ENCODE peak calls at places on chromosomes 11 and 22, in four cellular contexts. O is cardiac fibroblast; E is CD4-positive, CD25-positive, alpha-beta regulatory T cell; A is NB4. V is an unnamed sample.

GRCh38 chr11:38448284-38448683 is 1850.2 kb upstream of the RAG2 start:
- DNase-seq in O (peak; percentile 48), E (no peak), A (no peak), V (peak; percentile 10)

GRCh38 chr11:65489706-65490310 is 9.0 kb upstream of the MALAT1 start:
- DNase-seq in O (peak; percentile 42), E (no peak), A (no peak), V (peak; percentile 54)

GRCh38 chr11:65588199-65589054 is 7.2 kb downstream of the KCNK7 start:
- DNase-seq in O (peak; percentile 62), E (peak; percentile 62), A (peak; percentile 81), V (peak; percentile 48)

GRCh38 chr22:25896098-25896497 is 154.1 kb downstream of the MYO18B start:
- DNase-seq in O (no peak), E (no peak), A (no peak), V (no peak)

GRCh38 chr22:45997077-45997774 is 20.3 kb upstream of the WNT7B start:
- DNase-seq in O (peak; percentile 98), E (no peak), A (peak; percentile 91), V (peak; percentile 99)

GRCh38 chr11:6927030-6927617 is 898 bp downstream of the ZNF215 start:
- DNase-seq in O (no peak), E (no peak), A (no peak), V (no peak)

GRCh38 chr11:7638710-7639642 is 34.3 kb downstream of the CYB5R2 start:
- DNase-seq in O (no peak), E (no peak), A (no peak), V (no peak)

GRCh38 chr11:120908521-120909181 is 115.3 kb upstream of the TBCEL start:
- DNase-seq in O (no peak), E (no peak), A (peak; percentile 97), V (no peak)

GRCh38 chr11:24496728-24497396 is at the start of gene LUZP2:
- DNase-seq in O (peak; percentile 18), E (no peak), A (no peak), V (no peak)

DNA sequence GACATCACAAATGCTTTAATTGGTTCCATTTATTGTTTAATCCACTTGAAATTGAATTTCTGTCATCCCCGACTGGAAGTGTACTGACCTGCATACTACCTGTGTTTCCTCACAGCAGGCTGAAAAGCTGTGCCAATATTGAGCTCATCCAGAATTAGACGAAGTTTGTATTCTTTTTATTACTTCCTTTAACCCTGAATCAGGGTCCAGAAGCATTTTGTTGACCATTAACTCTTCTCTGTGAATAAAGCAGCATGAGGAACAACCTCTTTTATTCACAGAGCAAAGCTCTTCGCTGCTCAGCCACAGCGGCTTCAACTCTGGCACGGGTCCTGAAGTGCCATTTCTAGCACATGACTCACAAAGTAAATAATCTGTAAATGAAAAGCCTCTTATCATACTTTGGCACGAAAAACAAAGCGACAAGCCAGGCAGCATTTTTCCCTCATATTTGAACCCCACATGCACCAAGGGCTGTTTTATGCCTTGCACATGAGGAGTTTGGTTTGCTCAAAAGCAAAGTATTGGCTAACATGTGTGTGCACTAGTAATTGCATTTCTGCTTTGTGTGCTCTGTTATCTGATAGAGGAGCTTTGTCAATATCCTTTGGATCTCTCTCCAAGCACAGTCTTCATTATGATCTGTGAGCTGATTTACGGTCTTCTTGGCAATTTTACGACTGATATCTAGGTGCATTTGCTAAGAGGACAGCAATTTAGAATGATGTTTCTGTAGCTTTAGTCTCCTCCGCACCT is 33.0 kb upstream of the APOBEC3A start:
- DNase-seq in O (peak; percentile 82), E (no peak), A (no peak), V (peak; percentile 79)
- H3K4me3 ChIP-seq in O (no peak overlapping the region), E (no peak overlapping the region), A (no peak overlapping the region), V (peak overlapping the region; percentile 3)

DNA sequence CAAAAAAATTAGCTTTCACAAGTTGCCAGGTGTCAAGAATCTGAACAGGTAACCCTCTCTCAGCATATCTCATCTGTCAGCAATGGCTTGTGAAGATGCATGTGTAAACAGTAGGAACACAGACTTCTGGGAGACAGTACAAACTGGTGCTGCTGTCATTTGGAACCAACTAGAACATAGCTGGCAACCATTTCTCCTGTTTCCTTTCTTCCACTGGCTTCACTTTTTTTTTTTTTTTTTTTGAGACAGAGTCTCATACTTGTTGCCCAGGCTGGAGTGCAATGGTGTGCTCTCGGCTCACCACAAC is 2.1 kb upstream of the PIK3C2A start:
- DNase-seq in O (no peak), E (no peak), A (no peak), V (no peak)
- H3K4me3 ChIP-seq in O (peak overlapping the region; percentile 10), E (no peak overlapping the region), A (no peak overlapping the region), V (no peak overlapping the region)

DNA sequence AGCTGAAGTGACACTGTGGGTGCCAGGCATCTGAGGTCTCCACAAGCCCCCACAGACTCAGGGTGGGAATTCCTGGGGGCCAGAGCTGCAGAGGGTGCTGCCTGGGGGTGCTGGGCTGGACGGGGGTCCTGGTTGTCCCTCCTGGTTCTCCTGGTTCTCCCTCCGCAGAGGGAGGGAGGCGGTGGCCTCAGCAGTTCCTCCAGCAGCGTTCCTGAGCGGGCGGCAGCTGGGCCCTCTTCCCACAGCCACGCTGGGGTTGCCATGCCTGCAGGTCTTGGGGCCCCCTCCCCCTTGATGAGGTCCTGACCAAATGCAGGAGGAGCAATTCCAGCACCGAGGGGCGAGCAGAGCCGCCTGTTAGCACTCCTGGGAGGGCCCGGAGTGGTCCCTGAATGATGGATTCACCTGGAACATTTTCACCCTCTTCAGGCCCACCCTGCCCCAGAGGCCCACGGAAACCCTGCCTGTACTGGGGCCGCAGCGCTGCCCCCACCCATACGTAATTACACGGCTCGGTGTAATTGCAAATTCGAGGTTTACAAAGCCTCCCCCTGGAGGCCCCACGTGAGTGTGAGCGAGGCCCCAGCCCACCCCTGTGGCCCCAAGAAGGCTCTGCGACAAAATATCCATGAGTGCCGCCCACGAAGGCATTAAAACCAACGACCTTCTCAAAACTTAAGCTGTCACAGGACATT is 635 bp downstream of the C11orf21 start:
- DNase-seq in O (no peak), E (no peak), A (peak; percentile 78), V (no peak)
- H3K4me3 ChIP-seq in O (no peak overlapping the region), E (peak overlapping the region; percentile 81), A (peak overlapping the region; percentile 79), V (no peak overlapping the region)

DNA sequence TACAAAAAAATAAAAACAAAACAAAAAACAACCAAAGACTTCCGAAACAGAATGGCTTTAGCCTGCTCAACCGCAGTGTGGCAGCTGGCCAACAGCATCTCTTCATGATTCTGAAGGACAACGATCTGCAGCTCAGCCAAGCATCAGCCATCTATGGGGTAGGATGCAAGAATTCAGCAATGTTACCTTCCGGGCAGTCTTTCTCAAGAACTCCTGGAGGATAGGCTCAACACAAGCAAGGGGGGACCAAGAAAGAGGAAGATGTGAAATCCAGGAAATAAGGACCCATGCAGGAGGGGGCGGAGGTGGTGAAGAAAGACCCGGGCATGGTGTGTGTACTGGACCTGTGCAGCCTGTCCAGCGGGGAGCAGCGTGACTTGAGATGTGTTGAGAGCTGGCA is 3.5 kb upstream of the TSPO start:
- DNase-seq in O (no peak), E (no peak), A (peak; percentile 69), V (no peak)
- H3K4me3 ChIP-seq in O (no peak overlapping the region), E (no peak overlapping the region), A (no peak overlapping the region), V (no peak overlapping the region)

DNA sequence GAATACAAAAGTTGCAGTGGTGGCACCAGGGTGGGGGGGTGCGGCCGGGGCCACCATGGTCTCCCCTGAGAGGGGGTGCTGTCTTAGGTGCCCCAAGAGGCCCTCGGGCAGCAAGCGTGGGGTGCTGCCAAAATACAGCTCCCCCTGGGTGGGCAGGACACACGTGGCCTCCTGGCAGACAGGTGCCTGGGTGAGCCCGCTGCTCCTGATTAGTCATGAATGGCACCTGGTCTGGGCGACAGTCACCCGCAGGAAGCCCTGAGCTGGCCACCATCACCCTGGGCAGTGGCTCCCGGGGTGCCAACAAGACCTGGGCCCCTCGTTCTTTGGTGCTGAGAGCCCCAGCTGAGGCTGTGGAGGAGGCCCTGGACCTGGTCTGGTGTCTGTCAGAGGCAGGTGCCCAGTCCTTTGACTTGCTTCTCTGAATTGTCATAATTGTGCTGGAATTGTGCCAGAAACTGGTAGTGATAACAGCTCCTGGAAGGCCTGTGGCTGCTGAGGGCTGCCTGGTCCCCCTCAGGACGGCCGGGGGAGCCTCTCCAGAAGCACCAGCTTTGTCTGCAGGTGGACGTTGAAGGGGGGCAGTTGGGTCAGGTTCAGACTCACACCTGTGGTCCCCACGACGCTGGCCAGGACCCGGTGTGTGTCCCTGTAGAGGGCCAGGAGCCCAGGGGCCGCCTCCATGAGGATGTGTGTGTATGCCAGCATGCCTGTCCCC is 14.8 kb downstream of the ALG12 start:
- DNase-seq in O (no peak), E (no peak), A (no peak), V (no peak)
- H3K4me3 ChIP-seq in O (no peak overlapping the region), E (no peak overlapping the region), A (no peak overlapping the region), V (no peak overlapping the region)